ENCODE peak calls at places on chromosomes 4 and X, in nine cellular contexts. E is stimulated activated CD8-positive, alpha-beta memory T cell treated with anti-CD3 and anti-CD28 coated beads, Interleukin-2, amount 100 ng/mL, for 48 hours; Q is non-pigmented ciliary epithelial cell; P is stimulated activated CD4-positive, alpha-beta T cell treated with anti-CD3 and anti-CD28 coated beads, Interleukin-4, amount 100 ng/mL, for 24 hours; W is Jurkat, Clone E6-1; S is IMR-90; A is GM13977; I is NCI-H1092 treated with DMSO at 0.1 percent for 48 hours; F is foreskin fibroblast. M is an unnamed sample.

GRCh38 chr4:88320174-88320779 is 35.9 kb upstream of the PPM1K start:
- DNase-seq in E (no peak), Q (no peak), P (no peak), W (peak; percentile 16), S (no peak), A (peak; percentile 45), I (no peak), F (no peak), M (peak; percentile 19)

GRCh38 chr4:108215055-108215454 is 46.3 kb upstream of the LEF1 start:
- DNase-seq in E (no peak), Q (no peak), P (no peak), W (no peak), S (no peak), A (no peak), I (no peak), F (no peak), M (no peak)

GRCh38 chrX:111095974-111096870 is at the start of gene PAK3:
- DNase-seq in E (no peak), Q (peak; percentile 49), P (peak; percentile 18), W (no peak), S (peak; percentile 64), A (peak; percentile 26), I (peak; percentile 88), F (peak; percentile 3), M (peak; percentile 70)

GRCh38 chrX:53080628-53081580 is 1.3 kb upstream of the TSPYL2 start:
- DNase-seq in E (no peak), Q (no peak), P (no peak), W (no peak), S (peak; percentile 43), A (no peak), I (no peak), F (no peak), M (peak; percentile 27)

GRCh38 chrX:9566150-9566621 is 101.3 kb downstream of the TBL1X start:
- DNase-seq in E (no peak), Q (peak; percentile 55), P (peak; percentile 6), W (peak; percentile 5), S (peak; percentile 91), A (no peak), I (no peak), F (peak; percentile 78), M (peak; percentile 89)

GRCh38 chr4:156293657-156294297 is 340.1 kb upstream of the CTSO start:
- DNase-seq in E (no peak), Q (peak; percentile 94), P (no peak), W (no peak), S (peak; percentile 93), A (no peak), I (peak; percentile 24), F (peak; percentile 73), M (peak; percentile 96)

GRCh38 chrX:96715412-96715940 is 30.8 kb downstream of the DIAPH2 start:
- DNase-seq in E (no peak), Q (no peak), P (no peak), W (no peak), S (peak; percentile 78), A (no peak), I (no peak), F (no peak), M (no peak)

GRCh38 chr4:146522862-146523205 is 1.1 kb upstream of the SLC10A7 start:
- DNase-seq in E (no peak), Q (no peak), P (no peak), W (no peak), S (peak; percentile 4), A (peak; percentile 31), I (peak; percentile 15), F (no peak), M (peak; percentile 8)

GRCh38 chr4:15653864-15654391 is 1.2 kb downstream of the FBXL5 start:
- DNase-seq in E (no peak), Q (no peak), P (no peak), W (no peak), S (peak; percentile 65), A (peak; percentile 47), I (peak; percentile 20), F (peak; percentile 25), M (peak; percentile 75)

GRCh38 chr4:86818845-86819244 is 30.3 kb downstream of the SLC10A6 start:
- DNase-seq in E (no peak), Q (no peak), P (no peak), W (no peak), S (no peak), A (no peak), I (no peak), F (no peak), M (no peak)